ENCODE peak calls at places on chromosomes 5 and 9, in eight cellular contexts. One of them, this sample, is unnamed.

GRCh38 chr5:141508808-141509611 is 20.1 kb downstream of the PCDHGC5 start:
- DNase-seq in GM06990: peak; percentile 75
- DNase-seq in GM12892: no peak
- DNase-seq in RPMI8226: no peak
- DNase-seq in lung: peak; percentile 56
- DNase-seq in NCI-H2029 treated with DMSO at 0.1 percent for 48 hours: no peak
- DNase-seq in ureter: peak; percentile 71
- DNase-seq in M059J: peak; percentile 96
- DNase-seq in this sample: no peak

GRCh38 chr9:35680331-35681105 is 6.8 kb downstream of the CA9 start:
- DNase-seq in GM06990: no peak
- DNase-seq in GM12892: no peak
- DNase-seq in RPMI8226: no peak
- DNase-seq in lung: no peak
- DNase-seq in NCI-H2029 treated with DMSO at 0.1 percent for 48 hours: no peak
- DNase-seq in ureter: no peak
- DNase-seq in M059J: peak; percentile 65
- DNase-seq in this sample: no peak

GRCh38 chr9:130235558-130236435 is 29.8 kb upstream of the HMCN2 start:
- DNase-seq in GM06990: peak; percentile 73
- DNase-seq in GM12892: peak; percentile 54
- DNase-seq in RPMI8226: peak; percentile 70
- DNase-seq in lung: peak; percentile 65
- DNase-seq in NCI-H2029 treated with DMSO at 0.1 percent for 48 hours: peak; percentile 18
- DNase-seq in ureter: peak; percentile 74
- DNase-seq in M059J: peak; percentile 46
- DNase-seq in this sample: peak; percentile 63

GRCh38 chr9:110141118-110141797 is 66.7 kb downstream of the C9orf152 start:
- DNase-seq in GM06990: no peak
- DNase-seq in GM12892: no peak
- DNase-seq in RPMI8226: no peak
- DNase-seq in lung: peak; percentile 50
- DNase-seq in NCI-H2029 treated with DMSO at 0.1 percent for 48 hours: no peak
- DNase-seq in ureter: no peak
- DNase-seq in M059J: peak; percentile 95
- DNase-seq in this sample: no peak

GRCh38 chr9:126440938-126441337 is 114.3 kb downstream of the MVB12B start:
- DNase-seq in GM06990: no peak
- DNase-seq in GM12892: no peak
- DNase-seq in RPMI8226: no peak
- DNase-seq in lung: no peak
- DNase-seq in NCI-H2029 treated with DMSO at 0.1 percent for 48 hours: no peak
- DNase-seq in ureter: no peak
- DNase-seq in M059J: peak; percentile 63
- DNase-seq in this sample: no peak

GRCh38 chr9:18360005-18360404 is 113.9 kb upstream of the ADAMTSL1 start:
- DNase-seq in GM06990: no peak
- DNase-seq in GM12892: no peak
- DNase-seq in RPMI8226: no peak
- DNase-seq in lung: no peak
- DNase-seq in NCI-H2029 treated with DMSO at 0.1 percent for 48 hours: no peak
- DNase-seq in ureter: no peak
- DNase-seq in M059J: no peak
- DNase-seq in this sample: no peak

GRCh38 chr5:177020033-177020432 is 2.5 kb upstream of the ZNF346 start:
- DNase-seq in GM06990: no peak
- DNase-seq in GM12892: no peak
- DNase-seq in RPMI8226: no peak
- DNase-seq in lung: no peak
- DNase-seq in NCI-H2029 treated with DMSO at 0.1 percent for 48 hours: no peak
- DNase-seq in ureter: no peak
- DNase-seq in M059J: no peak
- DNase-seq in this sample: no peak

GRCh38 chr9:125218621-125219020 is 18.3 kb downstream of the RABEPK start:
- DNase-seq in GM06990: no peak
- DNase-seq in GM12892: no peak
- DNase-seq in RPMI8226: no peak
- DNase-seq in lung: no peak
- DNase-seq in NCI-H2029 treated with DMSO at 0.1 percent for 48 hours: no peak
- DNase-seq in ureter: no peak
- DNase-seq in M059J: no peak
- DNase-seq in this sample: no peak

GRCh38 chr5:168706655-168707069 is 127.5 kb upstream of the PANK3 start:
- DNase-seq in GM06990: no peak
- DNase-seq in GM12892: no peak
- DNase-seq in RPMI8226: peak; percentile 34
- DNase-seq in lung: no peak
- DNase-seq in NCI-H2029 treated with DMSO at 0.1 percent for 48 hours: no peak
- DNase-seq in ureter: no peak
- DNase-seq in M059J: peak; percentile 57
- DNase-seq in this sample: no peak

GRCh38 chr9:75108571-75108970 is 20.3 kb downstream of the OSTF1 start:
- DNase-seq in GM06990: no peak
- DNase-seq in GM12892: no peak
- DNase-seq in RPMI8226: no peak
- DNase-seq in lung: no peak
- DNase-seq in NCI-H2029 treated with DMSO at 0.1 percent for 48 hours: no peak
- DNase-seq in ureter: no peak
- DNase-seq in M059J: peak; percentile 83
- DNase-seq in this sample: no peak

GRCh38 chr9:4299006-4299795 is 667 bp downstream of the GLIS3 start:
- DNase-seq in GM06990: peak; percentile 15
- DNase-seq in GM12892: peak; percentile 30
- DNase-seq in RPMI8226: no peak
- DNase-seq in lung: peak; percentile 35
- DNase-seq in NCI-H2029 treated with DMSO at 0.1 percent for 48 hours: no peak
- DNase-seq in ureter: peak; percentile 43
- DNase-seq in M059J: peak; percentile 70
- DNase-seq in this sample: no peak

GRCh38 chr5:36403601-36404311 is 102.1 kb upstream of the RANBP3L start:
- DNase-seq in GM06990: no peak
- DNase-seq in GM12892: no peak
- DNase-seq in RPMI8226: no peak
- DNase-seq in lung: peak; percentile 35
- DNase-seq in NCI-H2029 treated with DMSO at 0.1 percent for 48 hours: no peak
- DNase-seq in ureter: no peak
- DNase-seq in M059J: peak; percentile 94
- DNase-seq in this sample: no peak

GRCh38 chr9:135519179-135519971 is 1.9 kb upstream of the LCN1 start:
- DNase-seq in GM06990: no peak
- DNase-seq in GM12892: no peak
- DNase-seq in RPMI8226: no peak
- DNase-seq in lung: no peak
- DNase-seq in NCI-H2029 treated with DMSO at 0.1 percent for 48 hours: no peak
- DNase-seq in ureter: peak; percentile 7
- DNase-seq in M059J: no peak
- DNase-seq in this sample: no peak

GRCh38 chr9:93955356-93956182 is 414 bp upstream of the BARX1 start:
- DNase-seq in GM06990: no peak
- DNase-seq in GM12892: no peak
- DNase-seq in RPMI8226: peak; percentile 37
- DNase-seq in lung: no peak
- DNase-seq in NCI-H2029 treated with DMSO at 0.1 percent for 48 hours: peak; percentile 66
- DNase-seq in ureter: no peak
- DNase-seq in M059J: peak; percentile 18
- DNase-seq in this sample: no peak

GRCh38 chr5:172175263-172175719 is 12.7 kb downstream of the STK10 start:
- DNase-seq in GM06990: peak; percentile 88
- DNase-seq in GM12892: peak; percentile 80
- DNase-seq in RPMI8226: peak; percentile 88
- DNase-seq in lung: peak; percentile 66
- DNase-seq in NCI-H2029 treated with DMSO at 0.1 percent for 48 hours: no peak
- DNase-seq in ureter: peak; percentile 74
- DNase-seq in M059J: no peak
- DNase-seq in this sample: peak; percentile 77

GRCh38 chr5:137400571-137400970 is 98.6 kb downstream of the SPOCK1 start:
- DNase-seq in GM06990: no peak
- DNase-seq in GM12892: no peak
- DNase-seq in RPMI8226: no peak
- DNase-seq in lung: no peak
- DNase-seq in NCI-H2029 treated with DMSO at 0.1 percent for 48 hours: no peak
- DNase-seq in ureter: no peak
- DNase-seq in M059J: no peak
- DNase-seq in this sample: no peak

GRCh38 chr5:174535691-174536090 is 188.7 kb upstream of the MSX2 start:
- DNase-seq in GM06990: no peak
- DNase-seq in GM12892: no peak
- DNase-seq in RPMI8226: no peak
- DNase-seq in lung: no peak
- DNase-seq in NCI-H2029 treated with DMSO at 0.1 percent for 48 hours: no peak
- DNase-seq in ureter: no peak
- DNase-seq in M059J: peak; percentile 90
- DNase-seq in this sample: no peak

GRCh38 chr5:150519560-150519945 is 11.6 kb downstream of the NDST1 start:
- DNase-seq in GM06990: no peak
- DNase-seq in GM12892: no peak
- DNase-seq in RPMI8226: no peak
- DNase-seq in lung: no peak
- DNase-seq in NCI-H2029 treated with DMSO at 0.1 percent for 48 hours: no peak
- DNase-seq in ureter: no peak
- DNase-seq in M059J: no peak
- DNase-seq in this sample: no peak

GRCh38 chr9:35577486-35577885 is 27.6 kb upstream of the TESK1 start:
- DNase-seq in GM06990: no peak
- DNase-seq in GM12892: no peak
- DNase-seq in RPMI8226: no peak
- DNase-seq in lung: no peak
- DNase-seq in NCI-H2029 treated with DMSO at 0.1 percent for 48 hours: no peak
- DNase-seq in ureter: no peak
- DNase-seq in M059J: peak; percentile 71
- DNase-seq in this sample: no peak

GRCh38 chr9:78982849-78983248 is 588.9 kb upstream of the TLE4 start:
- DNase-seq in GM06990: no peak
- DNase-seq in GM12892: no peak
- DNase-seq in RPMI8226: no peak
- DNase-seq in lung: no peak
- DNase-seq in NCI-H2029 treated with DMSO at 0.1 percent for 48 hours: no peak
- DNase-seq in ureter: no peak
- DNase-seq in M059J: peak; percentile 98
- DNase-seq in this sample: no peak

GRCh38 chr5:14342306-14342705 is 199.2 kb downstream of the TRIO start:
- DNase-seq in GM06990: no peak
- DNase-seq in GM12892: no peak
- DNase-seq in RPMI8226: no peak
- DNase-seq in lung: no peak
- DNase-seq in NCI-H2029 treated with DMSO at 0.1 percent for 48 hours: no peak
- DNase-seq in ureter: no peak
- DNase-seq in M059J: no peak
- DNase-seq in this sample: no peak